ENCODE peak calls at places on chromosomes 13 and 19, in ten cellular contexts. P, S, A, N, M, B, Y, H, Z and I are unnamed samples.

GRCh38 chr13:38348890-38349289 is 761 bp upstream of the UFM1 start:
- DNase-seq in P (no peak), S (no peak), A (no peak), N (no peak), M (no peak), B (no peak), Y (peak), H (no peak), Z (no peak), I (no peak)

GRCh38 chr13:18965347-18965855 is 216.2 kb downstream of the TUBA3C start:
- DNase-seq in P (no peak), S (no peak), A (no peak), N (no peak), M (no peak), B (no peak), Y (no peak), H (no peak), Z (no peak), I (no peak)

GRCh38 chr13:44620057-44620456 is 43.9 kb upstream of the TSC22D1 start:
- DNase-seq in P (no peak), S (no peak), A (no peak), N (no peak), M (no peak), B (no peak), Y (no peak), H (no peak), Z (no peak), I (no peak)

GRCh38 chr19:4800591-4801081 is 9.1 kb downstream of the FEM1A start:
- DNase-seq in P (no peak), S (no peak), A (no peak), N (no peak), M (no peak), B (no peak), Y (no peak), H (no peak), Z (no peak), I (no peak)

GRCh38 chr19:12665281-12665573 is 1.3 kb downstream of the MAN2B1 start:
- DNase-seq in P (no peak), S (peak), A (peak), N (no peak), M (peak), B (no peak), Y (peak), H (no peak), Z (peak), I (peak)

GRCh38 chr19:15403151-15403531 is 15.6 kb downstream of the AKAP8L start:
- DNase-seq in P (no peak), S (no peak), A (no peak), N (no peak), M (no peak), B (no peak), Y (no peak), H (no peak), Z (no peak), I (no peak)

GRCh38 chr13:107301724-107302374 is 733.9 kb upstream of the ARGLU1 start:
- DNase-seq in P (no peak), S (no peak), A (no peak), N (no peak), M (no peak), B (no peak), Y (no peak), H (no peak), Z (no peak), I (no peak)

GRCh38 chr13:24074687-24075086 is 85.8 kb upstream of the SPATA13 start:
- DNase-seq in P (no peak), S (no peak), A (peak), N (no peak), M (no peak), B (no peak), Y (peak), H (no peak), Z (no peak), I (no peak)

GRCh38 chr13:110116072-110116487 is 190.9 kb downstream of the COL4A1 start:
- DNase-seq in P (no peak), S (peak), A (peak), N (no peak), M (peak), B (peak), Y (no peak), H (peak), Z (peak), I (no peak)

GRCh38 chr13:38803566-38803965 is 116.7 kb downstream of the FREM2 start:
- DNase-seq in P (no peak), S (no peak), A (no peak), N (no peak), M (no peak), B (no peak), Y (peak), H (no peak), Z (no peak), I (no peak)

GRCh38 chr13:32080328-32080744 is 48.8 kb downstream of the FRY start:
- DNase-seq in P (no peak), S (no peak), A (no peak), N (no peak), M (no peak), B (no peak), Y (no peak), H (no peak), Z (no peak), I (no peak)

GRCh38 chr19:33298146-33298911 is 4.0 kb downstream of the CEBPA start:
- DNase-seq in P (no peak), S (no peak), A (no peak), N (no peak), M (peak), B (no peak), Y (no peak), H (no peak), Z (no peak), I (peak)

GRCh38 chr13:95209109-95209508 is 92.1 kb downstream of the ABCC4 start:
- DNase-seq in P (no peak), S (no peak), A (no peak), N (no peak), M (no peak), B (no peak), Y (no peak), H (no peak), Z (no peak), I (no peak)

GRCh38 chr13:91778123-91778522 is 379.7 kb downstream of the GPC5 start:
- DNase-seq in P (no peak), S (no peak), A (no peak), N (no peak), M (no peak), B (no peak), Y (no peak), H (no peak), Z (no peak), I (no peak)

GRCh38 chr13:53343345-53343744 is 314.7 kb downstream of the OLFM4 start:
- DNase-seq in P (no peak), S (no peak), A (no peak), N (no peak), M (no peak), B (no peak), Y (no peak), H (no peak), Z (no peak), I (no peak)

GRCh38 chr19:41694196-41694595 is 6.1 kb upstream of the CEACAM7 start:
- DNase-seq in P (no peak), S (no peak), A (no peak), N (no peak), M (no peak), B (no peak), Y (no peak), H (no peak), Z (no peak), I (no peak)

GRCh38 chr19:6866646-6867255 is 20.6 kb upstream of the ADGRE1 start:
- DNase-seq in P (no peak), S (no peak), A (no peak), N (no peak), M (peak), B (no peak), Y (no peak), H (no peak), Z (no peak), I (no peak)

GRCh38 chr13:24149306-24150032 is 11.1 kb upstream of the SPATA13 start:
- DNase-seq in P (no peak), S (no peak), A (no peak), N (no peak), M (no peak), B (no peak), Y (no peak), H (no peak), Z (no peak), I (no peak)

GRCh38 chr13:114212096-114212495 is 22.6 kb upstream of the CDC16 start:
- DNase-seq in P (no peak), S (no peak), A (no peak), N (no peak), M (no peak), B (no peak), Y (no peak), H (no peak), Z (no peak), I (no peak)